ENCODE peak calls at places on chromosomes 5 and 9, in four cellular contexts. E, D, T and L are unnamed samples.

GRCh38 chr9:35618325-35618727 is at the start of gene CD72:
- DNase-seq in E (no peak), D (peak), T (no peak), L (no peak)

GRCh38 chr5:54024466-54024865 is 285.9 kb downstream of the ARL15 start:
- DNase-seq in T (no peak), E (peak), D (no peak), L (no peak)

GRCh38 chr9:108535526-108535925 is 320.3 kb downstream of the ACTL7B start:
- DNase-seq in T (no peak), D (peak), E (peak), L (no peak)

GRCh38 chr5:93079046-93079445 is 502.0 kb downstream of the NR2F1-AS1 start:
- DNase-seq in T (no peak), E (no peak), D (no peak), L (no peak)

GRCh38 chr9:83034587-83034986 is 28.4 kb downstream of the RASEF start:
- DNase-seq in E (no peak), D (no peak), T (no peak), L (no peak)

GRCh38 chr5:23522553-23522952 is 15.1 kb downstream of the PRDM9 start:
- DNase-seq in D (no peak), T (no peak), E (no peak), L (no peak)

GRCh38 chr9:121294181-121294743 is 26.3 kb downstream of the GSN start:
- DNase-seq in T (no peak), D (no peak), E (no peak), L (no peak)

GRCh38 chr5:163434410-163434866 is 3.0 kb upstream of the CCNG1 start:
- DNase-seq in T (no peak), E (no peak), D (no peak), L (no peak)

GRCh38 chr5:1500411-1501091 is 23.2 kb downstream of the LPCAT1 start:
- DNase-seq in T (no peak), D (no peak), E (peak), L (no peak)

GRCh38 chr9:120942186-120943001 is 15.8 kb upstream of the TRAF1 start:
- DNase-seq in T (no peak), D (peak), E (no peak), L (no peak)

GRCh38 chr9:113361304-113362018 is 12.1 kb downstream of the BSPRY start:
- DNase-seq in E (peak), D (no peak), T (no peak), L (no peak)

GRCh38 chr5:77990020-77990419 is 213.9 kb upstream of the TBCA start:
- DNase-seq in T (no peak), E (no peak), D (peak), L (no peak)

GRCh38 chr9:33263936-33264472 is 504 bp downstream of the BAG1 start:
- DNase-seq in E (peak), T (peak), D (no peak), L (peak)

GRCh38 chr9:115135786-115136185 is 17.8 kb upstream of the TNC start:
- DNase-seq in D (no peak), T (no peak), E (peak), L (no peak)

GRCh38 chr5:121171834-121172233 is 679.8 kb upstream of the FTMT start:
- DNase-seq in D (no peak), E (peak), T (no peak), L (no peak)

GRCh38 chr5:157550668-157551067 is 24.9 kb downstream of the ADAM19 start:
- DNase-seq in D (no peak), E (no peak), T (no peak), L (no peak)
- H3K27ac ChIP-seq in D (no peak), E (no peak), T (peak), L (no peak)

DNA sequence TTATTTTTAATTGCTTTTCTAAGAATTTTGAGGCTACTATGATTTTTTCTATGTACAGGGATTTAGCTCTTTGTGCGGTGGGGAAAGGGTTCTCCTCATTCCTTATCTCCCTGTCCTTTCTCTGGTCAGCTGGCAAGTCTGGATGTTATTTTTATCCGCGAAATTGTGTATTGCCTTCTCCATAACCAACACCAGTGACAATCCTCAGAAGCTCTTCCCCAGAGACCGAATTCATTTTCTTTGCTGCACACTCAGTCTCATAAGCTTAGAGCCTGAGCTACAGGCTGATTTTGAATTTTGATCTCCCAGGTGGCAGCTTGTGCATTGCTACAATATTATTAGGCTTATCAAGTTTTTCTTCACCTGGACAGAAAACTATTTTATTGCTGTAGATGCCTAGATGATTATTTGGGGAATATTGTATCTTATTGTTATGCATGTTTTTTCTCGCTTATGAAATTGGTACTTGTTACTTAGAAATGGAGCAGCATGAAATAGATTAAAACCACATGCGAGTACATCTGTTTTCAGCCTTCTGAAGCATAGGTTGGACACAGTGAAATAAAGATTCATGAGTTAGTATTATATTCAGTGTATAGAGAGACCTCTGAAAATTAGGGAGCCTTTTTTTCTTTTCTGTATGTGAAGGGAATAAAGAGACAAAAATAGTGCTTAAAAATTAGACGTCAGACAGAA is 27.3 kb downstream of the CPEB4 start:
- DNase-seq in E (no peak), D (no peak), T (no peak), L (no peak)
- H3K27ac ChIP-seq in E (no peak), D (no peak), T (no peak), L (no peak)

GRCh38 chr9:70588999-70589398 is 174.5 kb upstream of the KLF9 start:
- DNase-seq in T (no peak), E (no peak), D (no peak), L (no peak)

GRCh38 chr9:70588381-70588780 is 173.9 kb upstream of the KLF9 start:
- DNase-seq in T (no peak), D (no peak), E (no peak), L (no peak)

GRCh38 chr9:70593241-70593640 is 178.8 kb upstream of the KLF9 start:
- DNase-seq in D (no peak), T (no peak), E (peak), L (no peak)

GRCh38 chr9:70589571-70590263 is 175.3 kb upstream of the KLF9 start:
- DNase-seq in T (no peak), E (peak), D (no peak), L (no peak)

DNA sequence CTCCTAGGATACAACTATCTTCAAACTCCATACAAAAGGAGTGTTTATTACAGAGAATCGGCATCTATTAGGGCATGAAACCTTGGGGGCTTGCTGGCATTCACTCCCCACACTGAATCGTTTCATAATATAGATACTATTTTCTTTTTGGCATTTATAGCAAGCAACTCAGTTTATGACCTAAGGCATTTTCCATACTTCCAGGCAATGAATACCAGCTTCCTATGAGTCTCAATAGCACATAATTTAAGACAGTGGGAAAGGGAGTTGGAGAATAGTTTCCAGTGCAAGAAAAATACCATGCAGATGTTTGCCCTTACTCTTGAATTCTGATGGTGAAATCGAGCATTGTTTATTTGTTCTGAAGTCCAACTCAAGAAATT is 175.8 kb upstream of the KLF9 start:
- DNase-seq in D (no peak), E (peak), T (no peak), L (no peak)
- H3K27ac ChIP-seq in D (no peak), E (peak), T (peak), L (no peak)

GRCh38 chr9:136324501-136325300 is 2.6 kb upstream of the GPSM1 start:
- DNase-seq in E (no peak), D (peak), T (no peak), L (no peak)
- H3K27ac ChIP-seq in E (no peak), D (no peak), T (no peak), L (no peak)

GRCh38 chr5:10565785-10566506 is 2.1 kb downstream of the ANKRD33B start:
- DNase-seq in D (no peak), E (peak), T (no peak), L (no peak)
- H3K27ac ChIP-seq in D (no peak), E (no peak), T (peak), L (no peak)

DNA sequence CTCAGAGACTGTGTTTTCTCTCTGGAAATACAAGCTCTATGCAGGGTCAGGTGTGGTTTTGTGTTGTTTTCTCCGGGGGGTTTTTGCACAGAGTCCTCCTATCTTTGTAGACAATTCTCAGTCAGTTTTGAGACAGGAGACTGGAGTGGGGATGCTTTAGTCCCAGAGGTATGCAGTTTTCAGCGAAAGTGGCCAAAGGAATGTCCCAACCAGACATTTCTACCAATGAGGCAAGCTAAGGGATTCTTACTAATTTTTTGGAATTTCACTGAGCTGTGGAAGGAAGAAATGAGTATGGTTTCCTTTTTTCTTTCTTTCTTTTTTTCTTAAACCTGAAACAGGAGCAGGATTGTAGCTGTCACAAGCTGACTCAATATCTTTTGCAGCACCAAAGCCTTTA is 35.3 kb upstream of the PLPP1 start:
- DNase-seq in E (no peak), T (no peak), D (peak), L (no peak)
- H3K27ac ChIP-seq in E (no peak), T (peak), D (no peak), L (no peak)

GRCh38 chr5:107388111-107388861 is 282.5 kb downstream of the EFNA5 start:
- DNase-seq in T (no peak), D (no peak), E (peak), L (no peak)
- H3K27ac ChIP-seq in T (peak), D (no peak), E (peak), L (no peak)

DNA sequence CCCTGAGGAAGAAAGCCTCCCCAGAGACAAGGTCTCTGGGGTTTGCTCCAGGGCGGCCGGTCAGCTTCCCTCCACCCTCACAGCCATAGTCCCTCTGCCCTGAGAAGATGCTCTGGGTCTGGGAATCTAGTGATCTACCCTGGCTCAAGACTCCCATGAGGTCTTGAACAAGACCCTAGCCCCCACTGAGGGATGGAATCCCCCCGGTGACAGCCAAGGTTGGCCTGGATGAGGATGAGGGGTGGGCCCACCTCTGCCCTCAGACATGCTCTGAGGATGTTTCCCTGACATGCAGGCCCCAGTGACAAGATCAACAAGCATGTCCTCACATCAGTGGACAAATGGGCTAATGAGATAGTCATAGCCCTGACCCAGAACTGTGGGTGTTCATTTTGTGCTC is 138.6 kb downstream of the C5orf15 start:
- DNase-seq in E (no peak), D (no peak), T (no peak), L (no peak)
- H3K27ac ChIP-seq in E (no peak), D (no peak), T (no peak), L (no peak)